ENCODE peak calls at places on chromosomes 16 and 17, in ten cellular contexts. U is hepatic stellate cell; D is non-pigmented ciliary epithelial cell; G is A549; T is HCT116; Y is ACHN; E is midbrain; A is CD8-positive, alpha-beta T cell; R is breast epithelium; P is CD4-positive, alpha-beta T cell. F is an unnamed sample.

GRCh38 chr16:23424292-23424958 is 28.6 kb downstream of the COG7 start:
- DNase-seq in P (no peak), U (no peak), Y (no peak), G (peak), E (no peak), A (no peak), D (no peak), T (no peak), R (peak), F (peak)

GRCh38 chr17:2695243-2695960 is 16.2 kb downstream of the CLUH start:
- DNase-seq in R (no peak), U (no peak), A (no peak), E (no peak), D (no peak), T (no peak), P (no peak), G (no peak), Y (no peak), F (no peak)

GRCh38 chr17:64270885-64271284 is 7.8 kb upstream of the TEX2 start:
- DNase-seq in G (no peak), Y (no peak), T (no peak), E (no peak), D (no peak), U (no peak), A (no peak), P (no peak), R (no peak), F (no peak)

GRCh38 chr16:67845291-67846062 is 1.3 kb upstream of the NUTF2 start:
- DNase-seq in T (no peak), A (no peak), Y (no peak), G (no peak), U (no peak), P (no peak), D (no peak), E (no peak), R (no peak), F (no peak)

GRCh38 chr17:19322129-19322505 is 40.4 kb downstream of the B9D1 start:
- DNase-seq in D (no peak), E (no peak), T (no peak), R (no peak), P (no peak), A (no peak), U (no peak), G (no peak), Y (no peak), F (no peak)

GRCh38 chr17:38532451-38532850 is 73.3 kb downstream of the SRCIN1 start:
- DNase-seq in Y (no peak), A (no peak), U (no peak), T (no peak), P (no peak), R (no peak), G (no peak), E (no peak), D (no peak), F (no peak)

GRCh38 chr17:80501739-80502577 is 25.6 kb upstream of the NPTX1 start:
- DNase-seq in T (no peak), U (peak), R (peak), A (no peak), Y (no peak), P (no peak), E (no peak), G (peak), D (no peak), F (peak)

GRCh38 chr16:85422374-85423185 is 190.5 kb upstream of the GSE1 start:
- DNase-seq in D (no peak), Y (peak), T (no peak), A (peak), G (peak), U (no peak), R (no peak), E (no peak), P (no peak), F (no peak)

GRCh38 chr17:7235693-7236665 is 1.7 kb upstream of the DVL2 start:
- DNase-seq in D (no peak), R (no peak), U (no peak), G (no peak), Y (peak), T (no peak), P (no peak), E (no peak), A (no peak), F (no peak)

GRCh38 chr17:36127882-36128369 is 24.3 kb downstream of the CCL4 start:
- DNase-seq in A (no peak), G (no peak), E (no peak), D (no peak), P (no peak), R (no peak), T (no peak), U (no peak), Y (no peak), F (no peak)

GRCh38 chr17:5418858-5419355 is 555 bp downstream of the NUP88 start:
- DNase-seq in P (peak), U (no peak), T (no peak), G (peak), E (no peak), Y (peak), D (no peak), A (no peak), R (no peak), F (no peak)

GRCh38 chr16:721765-722481 is 977 bp downstream of the ANTKMT start:
- DNase-seq in R (no peak), G (no peak), E (no peak), A (no peak), D (no peak), Y (no peak), P (no peak), T (no peak), U (no peak), F (no peak)

GRCh38 chr17:42554250-42555121 is 1.8 kb downstream of the HSD17B1 start:
- DNase-seq in Y (peak), D (no peak), T (no peak), G (peak), P (peak), E (peak), U (peak), R (peak), A (peak), F (peak)

GRCh38 chr17:45756266-45756989 is 27.7 kb upstream of the CRHR1 start:
- DNase-seq in D (no peak), R (no peak), U (no peak), E (no peak), G (no peak), Y (no peak), T (no peak), P (no peak), A (no peak), F (no peak)

GRCh38 chr17:80861892-80862291 is 129.7 kb upstream of the CHMP6 start:
- DNase-seq in U (peak), A (peak), P (peak), G (peak), Y (no peak), T (no peak), D (no peak), R (no peak), E (peak), F (no peak)

GRCh38 chr16:86591270-86591669 is 12.9 kb downstream of the FOXL1 start:
- DNase-seq in G (no peak), A (no peak), D (no peak), R (no peak), T (no peak), Y (no peak), E (no peak), U (no peak), P (no peak), F (no peak)

GRCh38 chr17:42553161-42553818 is 567 bp downstream of the HSD17B1 start:
- DNase-seq in T (no peak), P (no peak), D (no peak), G (peak), A (no peak), Y (no peak), R (no peak), U (peak), E (no peak), F (no peak)

GRCh38 chr17:1034652-1035210 is 37.8 kb downstream of the TIMM22 start:
- DNase-seq in Y (no peak), P (no peak), G (no peak), E (no peak), D (no peak), T (no peak), U (no peak), A (no peak), R (no peak), F (no peak)

GRCh38 chr16:11232852-11233726 is 22.9 kb downstream of the SOCS1 start:
- DNase-seq in E (peak), A (peak), T (no peak), P (peak), D (no peak), U (no peak), R (peak), G (no peak), Y (no peak), F (no peak)

GRCh38 chr16:87956169-87956770 is 5.0 kb downstream of the BANP start:
- DNase-seq in A (peak), T (no peak), P (peak), E (no peak), G (no peak), U (no peak), Y (no peak), D (no peak), R (no peak), F (no peak)

GRCh38 chr17:14211778-14212177 is 24.9 kb downstream of the CDRT15 start:
- DNase-seq in T (no peak), D (no peak), G (no peak), U (peak), Y (no peak), P (no peak), A (peak), E (no peak), R (no peak), F (no peak)

GRCh38 chr16:80294172-80294571 is 246.6 kb upstream of the DYNLRB2 start:
- DNase-seq in Y (no peak), D (no peak), G (no peak), P (no peak), T (no peak), E (no peak), U (no peak), R (no peak), A (no peak), F (no peak)

F was measured in NCI-H460.